ENCODE peak calls at places on chromosomes 11 and 22, in five cellular contexts. R is esophagus squamous epithelium, O is NB4, J is dorsolateral prefrontal cortex, A is body of pancreas. B is an unnamed sample.

GRCh38 chr11:132099692-132100091 is 729.3 kb downstream of the NTM start:
- DNase-seq in R (no peak), O (peak), J (no peak), A (no peak), B (no peak)

GRCh38 chr11:78343303-78343702 is 74.3 kb downstream of the GAB2 start:
- DNase-seq in R (no peak), O (no peak), J (no peak), A (no peak), B (no peak)

GRCh38 chr11:963852-964251 is 38.2 kb downstream of the AP2A2 start:
- DNase-seq in R (no peak), O (no peak), J (no peak), A (no peak), B (no peak)

GRCh38 chr22:50524664-50525103 is 714 bp downstream of the SCO2 start:
- DNase-seq in R (no peak), O (peak), J (no peak), A (no peak), B (no peak)

GRCh38 chr11:69863544-69864200 is 44.5 kb upstream of the FGF3 start:
- DNase-seq in R (no peak), O (no peak), J (peak), A (no peak), B (no peak)

GRCh38 chr11:130782361-130783221 is 133.7 kb downstream of the SNX19 start:
- DNase-seq in R (no peak), O (no peak), J (no peak), A (no peak), B (no peak)

GRCh38 chr11:129803533-129803932 is 12.1 kb upstream of the TMEM45B start:
- DNase-seq in R (no peak), O (no peak), J (no peak), A (no peak), B (no peak)

GRCh38 chr11:129365816-129366215 is 9.8 kb upstream of the BARX2 start:
- DNase-seq in R (no peak), O (no peak), J (no peak), A (no peak), B (no peak)

GRCh38 chr22:43829448-43829821 is 17.3 kb upstream of the EFCAB6 start:
- DNase-seq in R (no peak), O (no peak), J (no peak), A (no peak), B (no peak)

GRCh38 chr22:46463435-46464227 is 73.8 kb downstream of the CELSR1 start:
- DNase-seq in R (no peak), O (no peak), J (no peak), A (no peak), B (no peak)

GRCh38 chr22:39283312-39284141 is 35.9 kb downstream of the RPL3 start:
- DNase-seq in R (no peak), O (no peak), J (peak), A (no peak), B (no peak)

GRCh38 chr11:66359662-66360087 is 11.9 kb downstream of the SLC29A2 start:
- DNase-seq in R (no peak), O (peak), J (no peak), A (no peak), B (no peak)

GRCh38 chr22:38754247-38755154 is 1.3 kb downstream of the SUN2 start:
- DNase-seq in R (peak), O (peak), J (no peak), A (peak), B (no peak)

GRCh38 chr11:6440906-6441358 is at the start of gene HPX:
- DNase-seq in R (no peak), O (no peak), J (no peak), A (no peak), B (no peak)

GRCh38 chr11:8671651-8672062 is 10.8 kb downstream of the TRIM66 start:
- DNase-seq in R (no peak), O (no peak), J (no peak), A (peak), B (peak)

GRCh38 chr11:8676458-8676857 is 6.0 kb downstream of the TRIM66 start:
- DNase-seq in R (no peak), O (no peak), J (no peak), A (no peak), B (no peak)

GRCh38 chr11:8674859-8675258 is 7.6 kb downstream of the TRIM66 start:
- DNase-seq in R (no peak), O (no peak), J (no peak), A (no peak), B (no peak)

GRCh38 chr11:8672346-8672745 is 10.1 kb downstream of the TRIM66 start:
- DNase-seq in R (no peak), O (no peak), J (no peak), A (no peak), B (no peak)

GRCh38 chr11:8671242-8671641 is 11.2 kb downstream of the TRIM66 start:
- DNase-seq in R (no peak), O (no peak), J (no peak), A (no peak), B (peak)
- H3K4me3 ChIP-seq in R (no peak), O (no peak), J (no peak), A (no peak), B (no peak)

GRCh38 chr11:46912526-46913150 is 5.7 kb downstream of the LRP4 start:
- DNase-seq in R (no peak), O (peak), J (no peak), A (no peak), B (no peak)
- H3K4me3 ChIP-seq in R (peak), O (peak), J (peak), A (no peak), B (no peak)

GRCh38 chr11:27625347-27625912 is 74.8 kb downstream of the BDNF start:
- DNase-seq in R (no peak), O (no peak), J (no peak), A (no peak), B (no peak)
- H3K4me3 ChIP-seq in R (no peak), O (no peak), J (no peak), A (no peak), B (no peak)

DNA sequence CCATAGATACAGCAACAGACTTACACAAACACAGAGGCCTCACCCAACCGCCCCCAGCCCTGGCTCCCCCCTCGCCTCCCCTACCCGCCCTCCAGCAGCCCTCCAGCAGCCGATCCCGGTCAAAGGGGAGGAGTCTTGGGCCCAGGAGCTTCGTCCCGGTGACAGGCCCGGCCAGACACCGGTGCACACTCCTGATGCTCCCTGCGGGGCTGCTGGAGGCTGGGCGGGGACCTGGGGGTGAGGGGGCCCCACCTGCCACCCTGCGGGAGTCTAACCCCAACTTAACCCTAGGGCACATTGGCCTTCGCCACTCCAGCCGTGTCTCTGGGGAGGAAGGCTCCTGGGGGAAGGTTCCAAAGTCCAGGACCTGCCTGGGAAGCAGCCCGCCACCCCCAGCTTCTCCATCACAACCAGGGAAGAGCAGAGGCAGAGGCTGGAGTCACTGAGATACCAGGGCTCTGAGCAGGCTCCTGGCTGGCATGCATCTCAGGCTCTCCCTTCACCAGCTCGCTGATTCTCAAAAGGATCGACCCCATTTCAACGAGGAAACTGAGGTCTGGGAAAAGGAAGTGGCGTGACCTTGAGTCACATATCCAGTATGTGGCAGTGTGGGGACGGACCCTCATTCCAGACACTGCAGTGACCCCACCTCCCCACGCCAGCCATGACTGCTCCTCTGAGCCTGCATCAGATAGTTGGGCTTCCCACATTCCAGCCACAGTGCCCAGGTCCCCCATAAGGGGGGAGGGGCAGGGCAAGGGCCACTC is 14.4 kb downstream of the BCL9L start:
- DNase-seq in R (no peak), O (no peak), J (no peak), A (no peak), B (no peak)
- H3K4me3 ChIP-seq in R (peak), O (no peak), J (peak), A (no peak), B (peak)

GRCh38 chr11:95508219-95508880 is 277.3 kb upstream of the SESN3 start:
- DNase-seq in R (no peak), O (no peak), J (no peak), A (no peak), B (peak)
- H3K4me3 ChIP-seq in R (no peak), O (no peak), J (no peak), A (no peak), B (no peak)

DNA sequence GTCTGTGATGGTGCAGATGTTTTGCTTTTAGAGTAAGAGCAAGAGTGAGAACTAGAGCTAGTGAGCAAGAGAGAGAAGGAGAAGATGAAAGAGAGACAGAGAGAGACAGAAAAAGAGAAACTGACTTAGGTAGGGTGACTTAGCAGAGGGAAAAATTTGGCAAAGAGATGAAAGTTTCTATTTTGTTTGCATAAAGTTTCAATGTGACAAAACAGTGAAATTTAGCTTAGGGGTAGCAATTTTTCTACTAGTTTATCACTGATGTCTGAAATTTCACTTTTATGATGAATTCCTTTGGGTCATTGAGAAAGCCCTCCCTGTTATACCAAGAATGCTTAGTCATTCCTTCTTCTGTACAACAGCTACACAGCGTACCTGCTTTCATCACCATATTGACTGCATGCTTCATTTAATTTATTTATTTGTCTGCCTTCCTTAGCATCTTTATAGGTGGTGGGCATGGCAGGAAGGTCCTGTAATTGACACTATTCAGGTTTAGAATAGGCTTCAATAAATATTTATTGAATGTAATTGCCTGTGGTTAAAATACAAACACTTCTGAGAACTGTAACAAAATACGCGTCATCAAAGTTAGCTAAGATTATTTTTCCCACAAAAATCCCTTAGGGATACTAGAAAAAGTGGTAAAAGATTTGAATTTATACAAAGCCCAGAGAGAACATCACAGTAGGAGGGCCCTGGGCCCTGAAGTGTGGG is 19.9 kb upstream of the CTSC start:
- DNase-seq in R (no peak), O (peak), J (no peak), A (no peak), B (peak)
- H3K4me3 ChIP-seq in R (no peak), O (no peak), J (no peak), A (no peak), B (no peak)

DNA sequence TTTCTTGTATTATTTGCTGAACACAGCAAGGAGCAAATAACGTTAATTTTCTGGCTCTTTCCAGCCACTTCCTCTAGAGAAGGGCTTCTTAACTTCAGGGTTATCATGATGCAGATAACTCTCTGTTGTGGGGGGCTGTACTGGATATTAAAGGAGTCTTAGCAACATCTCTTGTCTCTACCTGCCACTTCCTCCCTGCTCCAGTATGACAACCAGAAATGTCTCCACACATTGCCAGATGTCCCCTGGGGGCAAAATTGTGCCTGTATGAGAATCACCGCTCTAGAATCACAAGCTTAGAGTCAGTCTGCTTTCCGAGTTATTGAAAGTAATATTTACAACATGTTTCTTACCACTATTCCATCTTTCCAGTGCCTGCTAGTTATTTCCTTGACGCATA is 6.8 kb downstream of the JRKL start:
- DNase-seq in R (no peak), O (no peak), J (no peak), A (no peak), B (no peak)
- H3K4me3 ChIP-seq in R (no peak), O (no peak), J (no peak), A (no peak), B (no peak)

DNA sequence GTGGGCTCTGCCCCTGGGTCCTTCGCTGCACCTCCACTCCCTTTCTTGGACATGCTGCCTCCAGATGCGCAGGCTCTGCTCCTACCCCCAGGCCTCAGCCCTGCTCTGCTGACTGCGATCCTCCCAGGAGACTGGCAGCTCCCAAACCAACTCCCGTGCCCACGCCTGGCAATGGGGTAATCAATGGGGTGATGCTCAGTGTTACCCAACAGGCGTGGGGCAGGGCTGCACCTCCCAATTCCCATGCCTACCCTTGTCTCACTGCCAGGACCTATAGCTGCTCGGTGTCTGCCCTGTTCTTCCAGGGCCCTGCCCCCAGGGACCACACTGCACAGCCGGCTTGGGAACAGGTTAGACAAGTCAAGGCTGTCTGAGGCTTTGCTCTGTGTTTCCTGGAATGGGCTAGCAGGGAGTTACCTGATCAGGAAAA is at the start of gene ALDH3B2:
- DNase-seq in R (no peak), O (no peak), J (no peak), A (peak), B (no peak)
- H3K4me3 ChIP-seq in R (peak), O (no peak), J (no peak), A (no peak), B (no peak)